ENCODE peak calls at places on chromosomes 12 and 14, in nine cellular contexts. T, X, Y, R, C, L, P, E and G are unnamed samples.

GRCh38 chr14:34018564-34019244 is 67.8 kb upstream of the EGLN3 start:
- DNase-seq in T (no peak), X (no peak), Y (no peak), R (no peak), C (no peak), L (peak), P (no peak), E (no peak), G (no peak)

GRCh38 chr12:41205070-41205715 is 17.1 kb downstream of the PDZRN4 start:
- DNase-seq in T (no peak), X (no peak), Y (peak), R (no peak), C (no peak), L (no peak), P (no peak), E (no peak), G (no peak)

GRCh38 chr14:105378199-105378598 is 20.1 kb upstream of the TEX22 start:
- DNase-seq in T (no peak), X (no peak), Y (no peak), R (peak), C (no peak), L (no peak), P (no peak), E (no peak), G (no peak)

GRCh38 chr12:93876360-93876759 is 199.2 kb downstream of the CRADD start:
- DNase-seq in T (no peak), X (no peak), Y (no peak), R (no peak), C (no peak), L (no peak), P (no peak), E (no peak), G (no peak)

GRCh38 chr14:76603713-76604112 is 157.6 kb upstream of the VASH1 start:
- DNase-seq in T (no peak), X (no peak), Y (no peak), R (no peak), C (no peak), L (peak), P (no peak), E (no peak), G (no peak)

GRCh38 chr12:11836282-11836963 is 186.9 kb downstream of the ETV6 start:
- DNase-seq in T (no peak), X (no peak), Y (no peak), R (no peak), C (no peak), L (peak), P (no peak), E (no peak), G (no peak)

GRCh38 chr12:34404377-34405285 is 382.3 kb downstream of the ALG10 start:
- DNase-seq in T (no peak), X (no peak), Y (no peak), R (no peak), C (no peak), L (no peak), P (peak), E (no peak), G (peak)

GRCh38 chr12:14272954-14273910 is 92.2 kb upstream of the ATF7IP start:
- DNase-seq in T (no peak), X (no peak), Y (no peak), R (no peak), C (no peak), L (peak), P (no peak), E (no peak), G (no peak)

GRCh38 chr14:87133073-87133815 is 859.7 kb downstream of the GALC start:
- DNase-seq in T (no peak), X (no peak), Y (no peak), R (no peak), C (no peak), L (no peak), P (no peak), E (no peak), G (no peak)

GRCh38 chr12:52726451-52726850 is 23.1 kb upstream of the KRT77 start:
- DNase-seq in T (no peak), X (no peak), Y (no peak), R (no peak), C (no peak), L (no peak), P (no peak), E (no peak), G (no peak)

GRCh38 chr14:92471919-92472318 is 41.7 kb upstream of the RIN3 start:
- DNase-seq in T (peak), X (peak), Y (peak), R (no peak), C (peak), L (no peak), P (peak), E (peak), G (no peak)

GRCh38 chr14:56422703-56423213 is 156.8 kb upstream of the TMEM260 start:
- DNase-seq in T (peak), X (peak), Y (peak), R (no peak), C (peak), L (peak), P (no peak), E (peak), G (peak)

GRCh38 chr12:52525661-52526499 is 5.7 kb upstream of the KRT5 start:
- DNase-seq in T (no peak), X (no peak), Y (no peak), R (no peak), C (no peak), L (no peak), P (peak), E (no peak), G (no peak)

GRCh38 chr12:71636704-71637115 is 26.9 kb downstream of the ZFC3H1 start:
- DNase-seq in T (no peak), X (peak), Y (peak), R (peak), C (peak), L (peak), P (no peak), E (peak), G (peak)

GRCh38 chr12:11722071-11722470 is 72.6 kb downstream of the ETV6 start:
- DNase-seq in T (no peak), X (no peak), Y (no peak), R (no peak), C (no peak), L (no peak), P (no peak), E (no peak), G (no peak)

GRCh38 chr12:69443916-69444315 is 26.3 kb upstream of the FRS2 start:
- DNase-seq in T (no peak), X (no peak), Y (no peak), R (no peak), C (no peak), L (no peak), P (no peak), E (no peak), G (no peak)

GRCh38 chr14:100223332-100224171 is 15.4 kb upstream of the YY1 start:
- DNase-seq in T (no peak), X (no peak), Y (no peak), R (no peak), C (no peak), L (no peak), P (no peak), E (peak), G (no peak)

GRCh38 chr14:56482306-56482705 is 97.3 kb upstream of the TMEM260 start:
- DNase-seq in T (peak), X (peak), Y (peak), R (peak), C (peak), L (peak), P (peak), E (no peak), G (no peak)

GRCh38 chr12:122963928-122964240 is 2.4 kb downstream of the ABCB9 start:
- DNase-seq in T (no peak), X (no peak), Y (no peak), R (no peak), C (no peak), L (no peak), P (no peak), E (no peak), G (no peak)

GRCh38 chr12:12719496-12719895 is 2.3 kb downstream of the CDKN1B start:
- DNase-seq in T (no peak), X (no peak), Y (peak), R (no peak), C (peak), L (peak), P (no peak), E (no peak), G (no peak)

GRCh38 chr12:119409043-119409442 is 74.5 kb downstream of the CCDC60 start:
- DNase-seq in T (no peak), X (no peak), Y (no peak), R (no peak), C (no peak), L (no peak), P (no peak), E (no peak), G (no peak)

GRCh38 chr14:70114621-70115156 is 74.1 kb downstream of the SLC8A3 start:
- DNase-seq in T (no peak), X (no peak), Y (no peak), R (no peak), C (no peak), L (no peak), P (no peak), E (no peak), G (no peak)

GRCh38 chr14:105532111-105532623 is 5.8 kb downstream of the TMEM121 start:
- DNase-seq in T (no peak), X (no peak), Y (no peak), R (no peak), C (no peak), L (no peak), P (no peak), E (no peak), G (no peak)

GRCh38 chr12:57368349-57369095 is 62.3 kb downstream of the R3HDM2 start:
- DNase-seq in T (no peak), X (no peak), Y (no peak), R (no peak), C (peak), L (no peak), P (no peak), E (peak), G (no peak)

GRCh38 chr12:88242161-88242925 is 100.2 kb downstream of the TMTC3 start:
- DNase-seq in T (no peak), X (peak), Y (peak), R (no peak), C (peak), L (no peak), P (no peak), E (no peak), G (no peak)

GRCh38 chr12:30756074-30756473 is 1.3 kb upstream of the CAPRIN2 start:
- DNase-seq in T (no peak), X (no peak), Y (no peak), R (no peak), C (peak), L (no peak), P (no peak), E (peak), G (no peak)

GRCh38 chr14:72945628-72946027 is 19.4 kb downstream of the DCAF4 start:
- DNase-seq in T (no peak), X (no peak), Y (no peak), R (no peak), C (no peak), L (no peak), P (no peak), E (no peak), G (no peak)

GRCh38 chr12:58745348-58746125 is 174.8 kb downstream of the LRIG3 start:
- DNase-seq in T (no peak), X (no peak), Y (no peak), R (no peak), C (no peak), L (no peak), P (no peak), E (no peak), G (no peak)

GRCh38 chr12:79455314-79455713 is 235.4 kb downstream of the PAWR start:
- DNase-seq in T (no peak), X (no peak), Y (no peak), R (no peak), C (no peak), L (no peak), P (no peak), E (no peak), G (no peak)

GRCh38 chr12:29333178-29333577 is 47.8 kb downstream of the ERGIC2 start:
- DNase-seq in T (no peak), X (no peak), Y (no peak), R (no peak), C (no peak), L (no peak), P (no peak), E (no peak), G (no peak)

GRCh38 chr12:109277899-109278762 is 31.0 kb downstream of the FOXN4 start:
- DNase-seq in T (no peak), X (no peak), Y (no peak), R (no peak), C (peak), L (peak), P (no peak), E (peak), G (no peak)

GRCh38 chr14:83171761-83172160 is 1638.1 kb upstream of the SEL1L start:
- DNase-seq in T (no peak), X (no peak), Y (no peak), R (no peak), C (no peak), L (no peak), P (no peak), E (no peak), G (no peak)

GRCh38 chr12:84888861-84889260 is 23.7 kb downstream of the SLC6A15 start:
- DNase-seq in T (no peak), X (no peak), Y (no peak), R (no peak), C (no peak), L (no peak), P (no peak), E (no peak), G (no peak)

GRCh38 chr12:65084579-65084978 is 36.5 kb downstream of the WIF1 start:
- DNase-seq in T (no peak), X (no peak), Y (no peak), R (no peak), C (no peak), L (no peak), P (no peak), E (no peak), G (no peak)
- TF ChIP-seq MAX in T (no peak), X (no peak), Y (no peak), R (no peak), C (no peak), L (no peak), P (no peak), E (no peak), G (no peak)

GRCh38 chr12:120444676-120445075 is 1.5 kb downstream of the TRIAP1 start:
- DNase-seq in T (no peak), X (no peak), Y (no peak), R (no peak), C (no peak), L (no peak), P (no peak), E (no peak), G (no peak)

GRCh38 chr12:120437735-120438494 is at the start of gene COX6A1:
- DNase-seq in T (peak), X (peak), Y (peak), R (peak), C (peak), L (peak), P (peak), E (peak), G (peak)

GRCh38 chr12:120438495-120439198 is 734 bp downstream of the COX6A1 start:
- DNase-seq in T (no peak), X (no peak), Y (peak), R (peak), C (no peak), L (peak), P (no peak), E (no peak), G (no peak)

DNA sequence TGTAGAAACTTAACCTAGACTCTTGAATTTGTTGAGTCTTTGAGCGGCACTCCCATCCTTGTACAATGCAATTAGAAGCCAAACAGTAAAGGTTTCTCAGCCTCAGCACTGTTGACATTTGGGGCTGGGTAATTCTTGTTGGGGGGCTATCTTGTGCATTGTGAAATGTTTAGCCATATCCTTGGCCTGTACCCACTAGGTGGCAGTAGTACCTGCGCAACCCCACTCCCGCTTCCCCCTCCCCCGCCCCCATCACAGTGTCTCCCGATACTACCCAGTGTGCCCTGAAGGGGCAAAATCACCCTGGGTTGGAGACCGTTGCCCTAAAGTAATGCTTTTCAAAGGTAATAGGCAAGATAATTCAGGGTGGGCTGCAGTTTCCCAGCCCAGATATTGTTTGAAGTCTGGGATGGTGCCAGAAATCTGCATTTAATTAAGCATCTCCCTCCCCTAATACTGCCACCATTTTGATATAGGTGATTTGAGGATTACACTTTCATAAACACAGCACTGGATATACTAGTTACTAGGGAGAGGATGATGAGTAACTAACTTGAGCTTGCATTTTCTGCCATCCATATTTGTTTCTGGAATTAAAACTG is 1.8 kb downstream of the COX6A1 start:
- DNase-seq in T (peak), X (peak), Y (peak), R (peak), C (peak), L (peak), P (peak), E (peak), G (peak)
- TF ChIP-seq MAX in T (no peak), X (no peak), Y (no peak), R (no peak), C (no peak), L (no peak), P (no peak), E (no peak), G (no peak)

GRCh38 chr14:103156733-103157411 is 33.6 kb downstream of the TNFAIP2 start:
- DNase-seq in T (peak), X (no peak), Y (no peak), R (no peak), C (no peak), L (no peak), P (no peak), E (no peak), G (no peak)

GRCh38 chr14:103157969-103158368 is 34.7 kb downstream of the TNFAIP2 start:
- DNase-seq in T (no peak), X (no peak), Y (no peak), R (no peak), C (no peak), L (no peak), P (no peak), E (no peak), G (no peak)

GRCh38 chr14:103151270-103151933 is 28.1 kb downstream of the TNFAIP2 start:
- DNase-seq in T (no peak), X (no peak), Y (no peak), R (no peak), C (no peak), L (no peak), P (no peak), E (no peak), G (peak)

GRCh38 chr14:103155826-103156394 is 32.6 kb downstream of the TNFAIP2 start:
- DNase-seq in T (no peak), X (no peak), Y (no peak), R (no peak), C (no peak), L (no peak), P (no peak), E (no peak), G (no peak)

GRCh38 chr14:103155013-103155412 is 31.8 kb downstream of the TNFAIP2 start:
- DNase-seq in T (no peak), X (peak), Y (no peak), R (no peak), C (peak), L (peak), P (no peak), E (peak), G (peak)
- TF ChIP-seq MAX in T (no peak), X (peak), Y (no peak), R (no peak), C (peak), L (no peak), P (no peak), E (peak), G (peak)

DNA sequence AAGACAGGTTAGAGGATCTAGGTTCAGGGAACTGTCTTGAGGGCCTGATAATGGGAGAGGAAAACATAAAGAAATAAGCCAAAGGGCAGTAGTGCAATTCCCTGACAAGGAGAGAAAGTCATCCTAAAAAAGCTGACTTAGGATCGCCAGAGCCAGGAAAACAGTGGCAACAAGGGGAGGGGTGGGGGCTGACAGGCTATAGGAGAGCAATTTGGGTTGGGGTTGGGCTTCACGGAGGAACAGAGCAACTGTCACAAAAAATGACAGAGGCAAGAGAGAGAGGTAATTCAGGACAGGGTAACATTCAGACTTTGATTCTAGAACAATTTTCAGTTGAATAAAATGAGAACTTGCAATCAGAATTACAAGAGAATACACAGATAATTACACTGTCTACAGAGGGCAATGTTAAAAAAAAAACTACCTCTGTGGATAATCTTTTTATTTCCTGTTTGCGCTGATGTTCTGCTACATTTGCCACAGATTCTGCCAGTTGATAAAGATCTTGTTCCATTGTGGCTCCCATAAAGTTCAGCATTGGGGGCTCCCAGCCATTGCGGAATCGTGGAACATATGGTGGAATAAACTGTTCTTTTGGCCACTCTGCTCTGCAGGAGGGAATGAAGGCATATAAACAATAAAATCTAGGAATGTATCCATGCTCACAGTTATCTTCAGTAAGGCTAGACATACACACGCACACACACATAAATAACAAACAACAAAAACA is 138.6 kb downstream of the EPS8 start:
- DNase-seq in T (no peak), X (no peak), Y (peak), R (no peak), C (no peak), L (no peak), P (no peak), E (no peak), G (no peak)
- TF ChIP-seq MAX in T (no peak), X (no peak), Y (no peak), R (no peak), C (no peak), L (no peak), P (no peak), E (no peak), G (no peak)

GRCh38 chr12:26948309-26948708 is 10.0 kb downstream of the FGFR1OP2 start:
- DNase-seq in T (no peak), X (no peak), Y (no peak), R (no peak), C (no peak), L (no peak), P (no peak), E (no peak), G (no peak)

GRCh38 chr12:26954027-26954426 is 15.8 kb downstream of the FGFR1OP2 start:
- DNase-seq in T (no peak), X (no peak), Y (no peak), R (no peak), C (no peak), L (no peak), P (no peak), E (no peak), G (no peak)

DNA sequence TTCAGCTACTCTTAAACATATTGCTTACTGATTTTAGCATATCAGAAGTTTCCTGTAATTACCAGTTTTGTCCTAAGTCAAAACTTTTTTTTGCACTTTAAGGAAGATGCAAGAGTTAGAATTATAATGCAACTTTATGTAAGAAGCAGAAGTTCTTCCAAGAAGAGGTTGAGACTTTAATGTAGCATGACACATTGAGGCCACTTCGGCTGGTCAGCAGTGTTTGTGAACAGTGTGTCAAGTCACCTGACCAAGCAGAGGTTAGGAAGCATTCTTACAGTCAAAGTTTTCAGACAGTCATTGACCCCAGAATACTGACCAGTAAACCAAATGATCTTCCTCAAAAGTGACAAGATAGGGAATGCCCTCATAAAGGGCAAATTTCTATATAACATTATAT is 15.2 kb downstream of the FGFR1OP2 start:
- DNase-seq in T (no peak), X (no peak), Y (no peak), R (no peak), C (no peak), L (peak), P (no peak), E (no peak), G (no peak)
- TF ChIP-seq MAX in T (no peak), X (no peak), Y (no peak), R (no peak), C (no peak), L (no peak), P (no peak), E (no peak), G (no peak)

GRCh38 chr14:50667491-50668007 is 557 bp downstream of the SAV1 start:
- DNase-seq in T (peak), X (no peak), Y (no peak), R (peak), C (no peak), L (no peak), P (no peak), E (no peak), G (peak)
- TF ChIP-seq MAX in T (no peak), X (no peak), Y (no peak), R (no peak), C (no peak), L (no peak), P (peak), E (no peak), G (no peak)